ENCODE peak calls at places on chromosomes 2 and 18, in eight cellular contexts. K is MCF 10A, U is nephron progenitor cell, L is ovary, G is RWPE1, O is B cell, X is heart right ventricle, S is type B pancreatic cell. E is an unnamed sample.
A peak's percentile ranks its signal among the peaks of the same experiment; 100 is the strongest.

GRCh38 chr2:174682578-174683391 is 81.5 kb downstream of the CHRNA1 start:
- DNase-seq in L (peak; percentile 79), X (peak; percentile 78), O (peak; percentile 90), U (peak; percentile 80), K (peak; percentile 17), G (peak; percentile 50), S (peak; percentile 78), E (peak; percentile 72)

GRCh38 chr18:2112435-2113045 is 458.8 kb downstream of the METTL4 start:
- DNase-seq in K (peak; percentile 55), U (no peak), L (no peak), S (no peak), X (no peak), G (peak; percentile 57), O (no peak), E (no peak)

GRCh38 chr2:98122524-98122923 is 35.6 kb downstream of the VWA3B start:
- DNase-seq in X (no peak), O (no peak), K (no peak), L (no peak), U (no peak), S (no peak), G (no peak), E (no peak)

GRCh38 chr2:233489666-233490065 is 76.9 kb downstream of the USP40 start:
- DNase-seq in G (peak; percentile 44), K (peak; percentile 78), U (no peak), O (no peak), L (no peak), S (no peak), X (no peak), E (no peak)

GRCh38 chr2:217160103-217160502 is 300.2 kb upstream of the TNP1 start:
- DNase-seq in X (no peak), S (no peak), O (no peak), U (no peak), L (no peak), G (peak; percentile 57), K (peak; percentile 38), E (no peak)

GRCh38 chr2:26463252-26464207 is 14.4 kb downstream of the OTOF start:
- DNase-seq in U (no peak), L (peak; percentile 8), G (no peak), K (no peak), O (no peak), X (no peak), S (no peak), E (no peak)

GRCh38 chr2:172234716-172235661 is 132.3 kb upstream of the DLX2 start:
- DNase-seq in S (no peak), X (peak; percentile 13), K (no peak), G (no peak), O (peak; percentile 36), L (peak; percentile 19), U (peak; percentile 50), E (no peak)

GRCh38 chr2:235263205-235264120 is 230.4 kb upstream of the AGAP1 start:
- DNase-seq in U (peak; percentile 14), K (peak; percentile 91), L (peak; percentile 66), X (peak; percentile 82), O (no peak), G (peak; percentile 80), S (no peak), E (peak; percentile 95)

GRCh38 chr18:49811151-49811938 is 2.0 kb downstream of the ACAA2 start:
- DNase-seq in S (no peak), X (no peak), U (no peak), O (no peak), K (no peak), L (no peak), G (no peak), E (no peak)

GRCh38 chr2:24076849-24077534 is 866 bp upstream of the SF3B6 start:
- DNase-seq in L (no peak), S (no peak), K (no peak), G (peak; percentile 9), X (peak; percentile 10), U (peak; percentile 31), O (peak; percentile 44), E (peak; percentile 47)

GRCh38 chr2:212274215-212274614 is 264.4 kb downstream of the ERBB4 start:
- DNase-seq in U (no peak), X (no peak), G (no peak), L (no peak), K (no peak), S (no peak), O (no peak), E (no peak)

GRCh38 chr2:232634319-232635150 is 1.1 kb downstream of the EFHD1 start:
- DNase-seq in L (peak; percentile 58), X (peak; percentile 24), K (no peak), O (peak; percentile 38), G (no peak), S (no peak), U (peak; percentile 50), E (no peak)

GRCh38 chr2:84022810-84023431 is 436.2 kb downstream of the SUCLG1 start:
- DNase-seq in G (peak; percentile 34), O (no peak), S (no peak), L (no peak), U (peak; percentile 44), K (peak; percentile 79), X (peak; percentile 18), E (peak; percentile 67)

GRCh38 chr2:133600231-133600630 is 32.0 kb upstream of the NCKAP5 start:
- DNase-seq in G (no peak), U (no peak), O (no peak), S (no peak), L (no peak), X (no peak), K (no peak), E (no peak)

GRCh38 chr2:134668821-134669220 is 50.0 kb downstream of the TMEM163 start:
- DNase-seq in G (no peak), O (no peak), X (no peak), U (no peak), L (no peak), S (no peak), K (no peak), E (no peak)

GRCh38 chr2:47950340-47951280 is 44.3 kb upstream of the FBXO11 start:
- DNase-seq in K (peak; percentile 6), X (no peak), L (no peak), U (no peak), O (no peak), S (no peak), G (no peak), E (no peak)

GRCh38 chr2:210818473-210818872 is 262.1 kb downstream of the CPS1 start:
- DNase-seq in O (no peak), X (no peak), L (no peak), K (no peak), U (no peak), G (no peak), S (no peak), E (no peak)

GRCh38 chr2:126244937-126245336 is 411.0 kb upstream of the GYPC start:
- DNase-seq in K (peak; percentile 63), G (no peak), O (no peak), S (no peak), L (no peak), X (peak; percentile 26), U (peak; percentile 72), E (peak; percentile 46)

GRCh38 chr2:176650101-176650500 is 380.9 kb downstream of the MTX2 start:
- DNase-seq in G (no peak), X (no peak), S (no peak), O (no peak), U (no peak), L (no peak), K (no peak), E (no peak)
- TF ChIP-seq CTCF in G (no peak), X (no peak), S (peak; percentile 74), O (peak; percentile 40), U (peak; percentile 60), L (no peak), K (no peak), E (no peak)

DNA sequence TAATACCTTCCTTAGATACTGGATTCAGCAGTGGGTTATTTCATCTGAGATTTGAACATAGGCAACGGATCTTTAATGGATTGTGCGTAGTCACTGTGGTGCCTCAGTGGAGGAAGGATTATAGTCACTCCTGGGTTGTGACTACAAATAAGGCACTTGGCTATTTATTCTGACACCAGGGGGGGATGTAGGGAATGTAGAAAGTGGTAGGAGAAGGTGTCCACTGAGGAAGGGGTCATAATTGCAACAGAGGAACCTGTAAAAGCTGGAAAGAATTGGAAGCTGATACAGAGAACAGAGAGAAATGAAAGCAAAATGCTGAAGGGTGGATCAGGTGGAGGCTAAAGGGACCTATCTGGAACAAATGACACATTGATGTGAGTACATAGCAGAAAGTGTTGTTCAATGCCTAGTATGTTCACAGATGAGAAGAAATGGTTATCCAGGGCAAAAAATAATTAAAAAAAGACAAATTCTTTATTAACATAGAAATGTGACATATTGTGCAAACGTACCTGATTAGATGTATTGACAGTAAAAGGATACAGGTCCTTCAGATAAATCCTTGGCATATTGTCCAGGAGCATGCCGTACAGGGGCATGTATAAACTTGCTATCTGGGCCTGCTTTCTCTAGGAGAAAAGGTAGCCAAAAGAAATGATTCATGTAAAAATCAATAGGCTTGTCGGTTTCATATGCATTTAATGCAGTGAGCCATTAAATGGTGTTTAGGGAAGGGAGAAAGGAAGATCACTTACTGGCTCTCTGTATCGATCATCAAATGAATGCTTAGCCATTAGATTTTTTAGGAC is 91.2 kb upstream of the CCDC195 start:
- DNase-seq in X (no peak), G (peak; percentile 71), U (no peak), O (no peak), K (peak; percentile 70), L (no peak), S (no peak), E (no peak)
- TF ChIP-seq CTCF in X (no peak), G (no peak), U (no peak), O (no peak), K (peak; percentile 1), L (no peak), S (no peak), E (no peak)

DNA sequence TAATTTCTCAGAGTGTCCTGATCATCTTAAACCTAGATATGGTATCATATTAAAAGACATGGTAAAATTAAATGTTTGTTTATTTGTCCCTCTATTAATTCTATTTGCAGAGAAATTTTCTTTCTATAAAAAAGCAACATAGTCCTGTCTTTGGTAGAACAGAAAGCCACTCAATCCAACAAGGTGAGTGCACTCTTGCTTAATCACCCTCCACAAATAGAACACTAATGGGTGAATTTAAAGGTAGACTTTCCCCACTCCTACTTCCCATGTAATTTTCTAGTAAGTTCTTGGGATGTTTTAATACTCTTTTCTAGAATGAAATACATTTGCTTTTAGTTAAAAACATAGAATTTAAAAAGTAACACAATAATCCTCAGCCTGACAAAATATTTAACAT is 97.7 kb downstream of the PIGN start:
- DNase-seq in L (no peak), S (no peak), K (no peak), U (no peak), G (no peak), X (no peak), O (no peak), E (no peak)
- TF ChIP-seq CTCF in L (no peak), S (no peak), K (no peak), U (no peak), G (no peak), X (no peak), O (no peak), E (no peak)

DNA sequence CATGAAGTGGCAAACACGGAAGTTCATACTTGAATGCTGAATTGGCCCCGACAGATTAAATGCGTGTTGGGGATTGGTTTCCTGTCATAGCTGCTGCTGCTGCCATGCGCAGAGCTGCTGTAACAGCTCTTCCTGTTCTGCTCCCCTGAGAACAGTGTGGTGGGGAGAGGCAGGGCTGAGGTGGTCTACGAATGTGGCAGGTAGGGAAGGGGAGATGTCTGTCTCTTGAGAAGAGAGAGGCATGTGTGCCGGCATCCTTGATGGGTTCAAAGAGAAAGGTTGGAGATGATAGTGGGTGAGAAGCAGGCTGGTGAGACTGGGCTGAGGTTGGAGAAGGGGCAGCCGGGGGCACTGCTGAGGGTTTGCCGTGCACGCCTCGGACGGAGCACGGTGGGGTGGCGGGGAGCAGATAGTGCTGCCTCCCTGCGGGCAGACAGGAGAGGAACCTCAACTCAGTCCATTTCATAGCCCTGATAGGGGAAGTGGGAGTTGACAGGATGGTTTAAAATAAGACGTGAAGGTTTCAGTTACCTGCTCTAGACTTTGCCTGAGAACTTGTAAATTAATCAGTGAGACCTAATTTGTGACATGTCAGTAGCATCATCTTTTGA is 46.1 kb downstream of the TMEM185B start:
- DNase-seq in G (peak; percentile 77), L (no peak), S (no peak), X (peak; percentile 8), O (peak; percentile 80), K (peak; percentile 40), U (no peak), E (no peak)
- TF ChIP-seq CTCF in G (peak; percentile 56), L (no peak), S (no peak), X (peak; percentile 10), O (peak; percentile 73), K (peak; percentile 24), U (no peak), E (peak; percentile 21)

E was measured in adrenal gland.